ENCODE peak calls at places on chromosomes 1 and 21, in seven cellular contexts. R is CD4-positive, alpha-beta T cell; G is NCI-H1105 treated with DMSO at 0.1 percent for 48 hours; Y is GM12865; O is RPMI7951; H is stimulated activated CD8-positive, alpha-beta memory T cell treated with anti-CD3 and anti-CD28 coated beads, Interleukin-7, amount 100 ng/mL, for 1 hour; E is HuH-7. Z is an unnamed sample.

GRCh38 chr1:209689484-209689883 is 14.3 kb downstream of the G0S2 start:
- DNase-seq in E (no peak), G (no peak), Y (no peak), R (no peak), H (no peak), O (peak), Z (no peak)

GRCh38 chr1:150466964-150467363 is 20.3 kb upstream of the TARS2 start:
- DNase-seq in E (no peak), R (no peak), Y (no peak), O (no peak), H (no peak), G (no peak), Z (no peak)

GRCh38 chr1:226679853-226680516 is 59.1 kb downstream of the ITPKB start:
- DNase-seq in G (no peak), H (peak), E (no peak), R (peak), O (peak), Y (peak), Z (no peak)

GRCh38 chr1:20344738-20345137 is 54.1 kb downstream of the VWA5B1 start:
- DNase-seq in O (no peak), G (no peak), R (no peak), Y (no peak), E (no peak), H (no peak), Z (no peak)

GRCh38 chr21:29376556-29376955 is 77.8 kb downstream of the BACH1 start:
- DNase-seq in G (no peak), H (peak), R (peak), Y (peak), O (peak), E (peak), Z (peak)

GRCh38 chr1:56200446-56200845 is 378.9 kb downstream of the PLPP3 start:
- DNase-seq in O (peak), H (no peak), R (no peak), Y (no peak), E (no peak), G (peak), Z (no peak)

GRCh38 chr1:241834733-241835377 is 13.1 kb upstream of the EXO1 start:
- DNase-seq in Y (no peak), O (peak), R (no peak), G (no peak), H (no peak), E (no peak), Z (peak)

GRCh38 chr1:177209357-177209756 is 38.6 kb downstream of the BRINP2 start:
- DNase-seq in R (no peak), H (no peak), E (peak), Y (no peak), O (peak), G (peak), Z (no peak)

GRCh38 chr1:227792216-227793078 is 23.0 kb upstream of the PRSS38 start:
- DNase-seq in R (no peak), E (peak), O (no peak), G (no peak), H (no peak), Y (no peak), Z (no peak)

GRCh38 chr1:48776400-48777218 is at the start of gene BEND5:
- DNase-seq in G (peak), O (peak), H (peak), Y (no peak), R (peak), E (no peak), Z (peak)

GRCh38 chr1:230906226-230906625 is 37.9 kb upstream of the C1orf198 start:
- DNase-seq in E (no peak), Y (no peak), O (no peak), G (no peak), R (no peak), H (no peak), Z (no peak)

GRCh38 chr21:44006656-44007055 is 5.5 kb upstream of the TRAPPC10 start:
- DNase-seq in G (no peak), Y (no peak), E (no peak), R (no peak), H (no peak), O (peak), Z (no peak)

GRCh38 chr1:65055754-65056153 is 89.4 kb upstream of the JAK1 start:
- DNase-seq in O (no peak), Y (no peak), E (no peak), H (no peak), R (no peak), G (no peak), Z (no peak)

GRCh38 chr21:43733529-43734071 is 14.7 kb downstream of the PDXK start:
- DNase-seq in E (no peak), Y (no peak), R (no peak), G (no peak), O (no peak), H (no peak), Z (no peak)

GRCh38 chr21:41167348-41168342 is at the start of gene BACE2:
- DNase-seq in E (peak), Y (peak), R (no peak), O (peak), G (peak), H (no peak), Z (peak)

GRCh38 chr1:182575540-182576149 is 13.4 kb downstream of the RNASEL start:
- DNase-seq in O (peak), G (no peak), Y (no peak), H (no peak), R (no peak), E (no peak), Z (no peak)

Z was measured in NCI-H146.